ENCODE peak calls at places on chromosomes 3 and 15, in seven cellular contexts. Z is NCI-H345; S is GM04504; M is HuH-7.5; X is NCI-H510A treated with DMSO at 0.1 percent for 48 hours; G is stimulated activated CD4-positive, alpha-beta T cell treated with anti-CD3 and anti-CD28 coated beads, Interleukin-2, amount 100 ng/mL, for 4 hours; R is psoas muscle. O is an unnamed sample.

GRCh38 chr3:37290551-37290950 is 116.2 kb upstream of the LRRFIP2 start:
- DNase-seq in G (no peak), X (no peak), Z (no peak), M (no peak), R (no peak), S (no peak), O (no peak)

GRCh38 chr15:75599396-75599795 is 20.3 kb upstream of the PTPN9 start:
- DNase-seq in M (no peak), S (no peak), G (no peak), X (no peak), Z (no peak), R (no peak), O (no peak)

GRCh38 chr3:158775801-158776399 is 26.0 kb upstream of the MFSD1 start:
- DNase-seq in M (no peak), S (no peak), X (no peak), G (no peak), Z (no peak), R (no peak), O (peak; percentile 28)

GRCh38 chr15:60134609-60135008 is 130.5 kb downstream of the FOXB1 start:
- DNase-seq in R (no peak), G (no peak), M (no peak), X (no peak), S (no peak), Z (no peak), O (no peak)

GRCh38 chr15:65154720-65155119 is 21.1 kb upstream of the PDCD7 start:
- DNase-seq in S (no peak), M (no peak), X (no peak), R (no peak), G (no peak), Z (no peak), O (no peak)

GRCh38 chr3:88061749-88062148 is 2.7 kb downstream of the ZNF654 start:
- DNase-seq in S (no peak), G (no peak), M (no peak), X (no peak), Z (no peak), R (no peak), O (no peak)

GRCh38 chr3:165549665-165550064 is 287.6 kb downstream of the BCHE start:
- DNase-seq in M (no peak), X (peak; percentile 75), Z (no peak), G (no peak), R (no peak), S (no peak), O (no peak)

GRCh38 chr3:150194513-150194912 is 213.6 kb upstream of the TSC22D2 start:
- DNase-seq in Z (no peak), R (no peak), G (no peak), X (no peak), M (no peak), S (no peak), O (no peak)

GRCh38 chr15:62850318-62850717 is 192.2 kb upstream of the TPM1 start:
- DNase-seq in X (no peak), G (no peak), R (no peak), Z (no peak), M (no peak), S (no peak), O (no peak)

GRCh38 chr3:71493372-71493771 is 90.2 kb downstream of the FOXP1 start:
- DNase-seq in G (no peak), Z (no peak), R (no peak), S (no peak), M (no peak), X (no peak), O (no peak)

GRCh38 chr3:12536423-12536822 is 8.9 kb downstream of the MKRN2OS start:
- DNase-seq in S (no peak), M (no peak), Z (no peak), R (no peak), X (no peak), G (no peak), O (no peak)

O was measured in HepG2.